ENCODE peak calls at places on chromosomes 7 and 10, in four cellular contexts. One of them, this sample, is unnamed.
A peak's percentile ranks its signal among the peaks of the same experiment; 100 is the strongest.

GRCh38 chr10:65838811-65839210 is 1087.0 kb upstream of the LRRTM3 start:
- DNase-seq in prostate gland: no peak
- DNase-seq in upper lobe of right lung: no peak
- DNase-seq in sigmoid colon: no peak
- DNase-seq in this sample: no peak

GRCh38 chr10:3477683-3478082 is 305.1 kb upstream of the PITRM1 start:
- DNase-seq in prostate gland: no peak
- DNase-seq in upper lobe of right lung: no peak
- DNase-seq in sigmoid colon: no peak
- DNase-seq in this sample: no peak

GRCh38 chr10:117112220-117112619 is 25.9 kb downstream of the VAX1 start:
- DNase-seq in sigmoid colon: no peak
- DNase-seq in upper lobe of right lung: no peak
- DNase-seq in prostate gland: no peak
- DNase-seq in this sample: no peak

GRCh38 chr7:155129186-155129585 is 59.1 kb downstream of the HTR5A start:
- DNase-seq in prostate gland: no peak
- DNase-seq in upper lobe of right lung: no peak
- DNase-seq in sigmoid colon: no peak
- DNase-seq in this sample: no peak

GRCh38 chr10:130812381-130813148 is 499.0 kb downstream of the TCERG1L start:
- DNase-seq in sigmoid colon: no peak
- DNase-seq in prostate gland: no peak
- DNase-seq in upper lobe of right lung: peak; percentile 36
- DNase-seq in this sample: no peak

GRCh38 chr7:84568786-84569185 is 374.2 kb upstream of the SEMA3A start:
- DNase-seq in sigmoid colon: no peak
- DNase-seq in upper lobe of right lung: no peak
- DNase-seq in prostate gland: no peak
- DNase-seq in this sample: no peak

GRCh38 chr7:128217972-128218652 is 23.0 kb upstream of the LEP start:
- DNase-seq in upper lobe of right lung: no peak
- DNase-seq in prostate gland: no peak
- DNase-seq in sigmoid colon: peak; percentile 38
- DNase-seq in this sample: no peak

GRCh38 chr10:95296764-95297163 is 6.0 kb upstream of the PDLIM1 start:
- DNase-seq in upper lobe of right lung: no peak
- DNase-seq in sigmoid colon: no peak
- DNase-seq in prostate gland: no peak
- DNase-seq in this sample: no peak

GRCh38 chr7:158040199-158040598 is 547.4 kb downstream of the PTPRN2 start:
- DNase-seq in prostate gland: no peak
- DNase-seq in sigmoid colon: no peak
- DNase-seq in upper lobe of right lung: peak; percentile 6
- DNase-seq in this sample: no peak

GRCh38 chr7:158044156-158044823 is 543.3 kb downstream of the PTPRN2 start:
- DNase-seq in prostate gland: no peak
- DNase-seq in sigmoid colon: peak; percentile 40
- DNase-seq in upper lobe of right lung: peak; percentile 58
- DNase-seq in this sample: no peak

GRCh38 chr7:158039270-158039669 is 548.4 kb downstream of the PTPRN2 start:
- DNase-seq in upper lobe of right lung: peak; percentile 1
- DNase-seq in sigmoid colon: no peak
- DNase-seq in prostate gland: no peak
- DNase-seq in this sample: no peak

GRCh38 chr7:158043461-158044155 is 544.0 kb downstream of the PTPRN2 start:
- DNase-seq in prostate gland: no peak
- DNase-seq in upper lobe of right lung: peak; percentile 53
- DNase-seq in sigmoid colon: peak; percentile 57
- DNase-seq in this sample: no peak

GRCh38 chr7:158042156-158042880 is 545.3 kb downstream of the PTPRN2 start:
- DNase-seq in sigmoid colon: peak; percentile 40
- DNase-seq in upper lobe of right lung: peak; percentile 33
- DNase-seq in prostate gland: no peak
- DNase-seq in this sample: no peak
- H3K4me3 ChIP-seq in sigmoid colon: no peak overlapping the region
- H3K4me3 ChIP-seq in upper lobe of right lung: no peak overlapping the region
- H3K4me3 ChIP-seq in prostate gland: no peak overlapping the region
- H3K4me3 ChIP-seq in this sample: no peak overlapping the region

GRCh38 chr7:152383341-152384234 is 52.2 kb downstream of the KMT2C start:
- DNase-seq in upper lobe of right lung: no peak
- DNase-seq in prostate gland: no peak
- DNase-seq in sigmoid colon: no peak
- DNase-seq in this sample: no peak

DNA sequence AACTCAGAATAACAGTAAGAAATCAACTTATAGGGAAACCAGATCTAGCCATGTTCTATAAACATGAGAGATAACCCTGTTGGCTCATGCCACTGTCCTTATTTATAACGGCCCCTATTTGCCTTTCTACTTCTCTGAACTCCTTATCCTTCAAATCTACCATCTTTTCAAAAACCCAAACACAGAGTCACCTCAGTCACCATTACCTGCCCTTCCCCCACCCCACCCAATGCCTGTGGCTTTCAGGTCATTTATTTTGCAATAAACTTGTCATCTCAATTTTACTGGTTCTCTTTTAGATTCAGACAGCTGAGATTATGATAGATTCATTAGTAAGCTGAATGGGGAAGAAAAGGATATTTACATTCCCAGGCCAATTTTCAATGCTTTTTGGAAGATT is 53.6 kb downstream of the KMT2C start:
- DNase-seq in prostate gland: no peak
- DNase-seq in sigmoid colon: no peak
- DNase-seq in upper lobe of right lung: no peak
- DNase-seq in this sample: no peak
- H3K27ac ChIP-seq in prostate gland: no peak overlapping the region
- H3K27ac ChIP-seq in sigmoid colon: no peak overlapping the region
- H3K27ac ChIP-seq in upper lobe of right lung: no peak overlapping the region
- H3K27ac ChIP-seq in this sample: no peak overlapping the region

GRCh38 chr7:95794917-95795515 is 22.7 kb downstream of the DYNC1I1 start:
- DNase-seq in upper lobe of right lung: no peak
- DNase-seq in prostate gland: no peak
- DNase-seq in sigmoid colon: no peak
- DNase-seq in this sample: no peak

GRCh38 chr7:95796617-95797016 is 24.3 kb downstream of the DYNC1I1 start:
- DNase-seq in upper lobe of right lung: no peak
- DNase-seq in sigmoid colon: no peak
- DNase-seq in prostate gland: no peak
- DNase-seq in this sample: no peak

GRCh38 chr7:95793658-95794057 is 21.3 kb downstream of the DYNC1I1 start:
- DNase-seq in upper lobe of right lung: no peak
- DNase-seq in sigmoid colon: no peak
- DNase-seq in prostate gland: no peak
- DNase-seq in this sample: no peak

GRCh38 chr7:95800787-95801186 is 28.4 kb downstream of the DYNC1I1 start:
- DNase-seq in prostate gland: no peak
- DNase-seq in sigmoid colon: no peak
- DNase-seq in upper lobe of right lung: no peak
- DNase-seq in this sample: no peak

DNA sequence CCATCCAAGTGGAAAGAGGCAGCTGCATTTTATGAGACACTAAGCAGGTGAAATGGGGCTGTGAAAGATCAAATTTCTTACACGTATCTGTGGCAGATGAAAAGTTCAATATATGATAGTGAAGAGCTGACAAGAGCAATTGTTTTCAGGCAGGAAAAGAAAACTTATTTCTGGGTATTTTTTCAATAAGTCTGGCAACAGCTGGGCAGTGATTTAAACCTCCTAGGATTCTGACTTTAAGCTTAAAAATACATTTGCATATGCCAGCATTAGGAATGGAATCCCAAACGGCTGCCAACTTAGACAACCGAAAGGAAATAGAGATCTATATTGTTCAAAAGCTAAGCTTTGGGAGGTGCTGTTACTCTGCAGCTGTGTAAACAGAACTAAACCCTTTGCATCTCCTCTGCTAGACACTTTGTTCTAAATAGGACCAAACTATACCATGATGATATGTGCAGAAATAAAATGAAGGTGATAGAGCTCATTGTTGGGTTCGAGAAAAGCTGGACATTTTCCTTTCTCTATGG is 26.1 kb downstream of the DYNC1I1 start:
- DNase-seq in prostate gland: no peak
- DNase-seq in upper lobe of right lung: no peak
- DNase-seq in sigmoid colon: no peak
- DNase-seq in this sample: no peak
- TF ChIP-seq CTCF in prostate gland: no peak
- TF ChIP-seq CTCF in upper lobe of right lung: no peak
- TF ChIP-seq CTCF in sigmoid colon: no peak
- TF ChIP-seq CTCF in this sample: no peak

GRCh38 chr7:140640060-140640611 is 477 bp downstream of the DENND2A start:
- DNase-seq in upper lobe of right lung: peak; percentile 69
- DNase-seq in prostate gland: no peak
- DNase-seq in sigmoid colon: peak; percentile 80
- DNase-seq in this sample: peak; percentile 55
- H3K4me3 ChIP-seq in upper lobe of right lung: peak overlapping the region; percentile 62
- H3K4me3 ChIP-seq in prostate gland: peak overlapping the region; percentile 51
- H3K4me3 ChIP-seq in sigmoid colon: peak overlapping the region; percentile 48
- H3K4me3 ChIP-seq in this sample: peak overlapping the region; percentile 59

DNA sequence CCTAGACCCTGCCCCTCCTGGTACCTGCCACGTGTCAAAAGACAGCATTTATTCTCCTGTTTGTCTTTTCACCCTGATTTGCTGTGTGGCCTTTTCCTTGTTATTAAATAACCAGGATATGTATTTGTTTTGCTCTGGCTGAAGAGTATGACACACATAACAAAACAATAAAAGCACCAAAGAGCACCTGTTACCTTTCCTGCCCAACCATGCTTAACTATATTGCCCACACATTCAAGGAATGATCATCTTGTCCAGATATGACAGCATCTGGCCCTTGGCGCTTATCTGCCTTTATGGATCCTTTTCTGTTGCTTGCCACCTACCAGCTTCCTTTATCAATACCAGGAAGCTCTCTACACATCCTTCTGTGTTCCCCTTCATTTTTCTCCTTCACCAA is 357.7 kb downstream of the FGFR2 start:
- DNase-seq in sigmoid colon: no peak
- DNase-seq in prostate gland: no peak
- DNase-seq in upper lobe of right lung: no peak
- DNase-seq in this sample: no peak
- H3K27ac ChIP-seq in sigmoid colon: no peak overlapping the region
- H3K27ac ChIP-seq in prostate gland: no peak overlapping the region
- H3K27ac ChIP-seq in upper lobe of right lung: no peak overlapping the region
- H3K27ac ChIP-seq in this sample: no peak overlapping the region

DNA sequence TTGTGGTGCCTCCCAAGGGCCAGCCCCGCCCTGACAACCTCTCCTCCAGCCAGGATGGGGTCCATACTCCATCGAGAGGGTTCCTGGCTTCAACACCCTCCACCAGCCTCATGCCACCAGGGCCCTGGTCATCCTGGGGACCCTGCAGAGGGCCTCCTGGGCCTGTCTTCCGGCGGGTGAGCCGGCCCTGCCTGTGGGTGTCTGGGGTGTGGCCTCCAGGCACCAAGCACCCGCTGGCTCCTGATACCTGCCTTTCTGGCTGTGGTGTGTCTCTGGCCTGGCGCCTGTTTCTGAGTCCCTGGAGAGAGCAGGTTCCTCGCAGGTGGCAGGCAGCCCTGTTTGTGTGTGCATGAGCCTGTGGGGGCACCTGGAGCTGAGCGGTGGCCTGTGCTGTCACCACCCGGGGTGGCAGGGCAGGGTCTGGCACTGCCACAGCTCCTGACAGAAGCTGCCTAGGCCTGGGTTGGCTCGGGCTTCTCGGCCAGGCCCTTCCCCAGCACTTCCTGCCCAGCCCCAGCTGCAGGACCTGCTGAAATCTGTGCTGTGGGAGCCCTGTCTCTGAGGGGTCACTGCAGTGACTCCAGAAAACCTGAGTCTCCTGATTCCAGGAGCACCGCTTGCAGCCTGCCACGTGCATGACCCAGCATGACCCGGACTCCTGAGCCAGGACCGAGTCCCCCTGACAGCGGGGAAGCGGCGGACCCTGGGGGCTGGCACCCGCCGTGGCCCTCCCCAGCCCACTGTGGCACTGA is 18.4 kb downstream of the ADAM8 start:
- DNase-seq in upper lobe of right lung: peak; percentile 87
- DNase-seq in prostate gland: peak; percentile 83
- DNase-seq in sigmoid colon: no peak
- DNase-seq in this sample: peak; percentile 82
- TF ChIP-seq CTCF in upper lobe of right lung: no peak
- TF ChIP-seq CTCF in prostate gland: no peak
- TF ChIP-seq CTCF in sigmoid colon: no peak
- TF ChIP-seq CTCF in this sample: no peak

DNA sequence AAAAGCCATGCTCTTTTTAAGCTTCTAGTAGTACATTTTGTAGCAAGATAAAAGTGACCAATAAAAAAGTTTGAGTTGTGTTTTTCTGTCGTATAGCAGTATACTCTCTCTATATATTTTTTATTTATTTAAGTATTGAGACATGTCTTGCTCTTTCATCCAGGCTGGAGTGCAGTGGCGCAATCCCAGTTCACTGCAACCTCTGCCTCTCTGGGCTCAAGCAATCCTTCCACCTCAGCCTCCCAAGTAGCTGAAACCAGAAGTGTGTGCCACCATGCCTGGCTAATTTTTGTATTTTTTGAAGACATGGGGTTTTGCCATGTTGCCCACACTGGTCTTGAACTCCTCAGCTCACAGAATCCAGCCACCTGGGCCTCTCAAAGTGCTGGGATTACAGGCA is 2.8 kb downstream of the SUGCT start:
- DNase-seq in sigmoid colon: no peak
- DNase-seq in prostate gland: no peak
- DNase-seq in upper lobe of right lung: no peak
- DNase-seq in this sample: no peak
- H3K4me3 ChIP-seq in sigmoid colon: no peak overlapping the region
- H3K4me3 ChIP-seq in prostate gland: no peak overlapping the region
- H3K4me3 ChIP-seq in upper lobe of right lung: no peak overlapping the region
- H3K4me3 ChIP-seq in this sample: no peak overlapping the region

DNA sequence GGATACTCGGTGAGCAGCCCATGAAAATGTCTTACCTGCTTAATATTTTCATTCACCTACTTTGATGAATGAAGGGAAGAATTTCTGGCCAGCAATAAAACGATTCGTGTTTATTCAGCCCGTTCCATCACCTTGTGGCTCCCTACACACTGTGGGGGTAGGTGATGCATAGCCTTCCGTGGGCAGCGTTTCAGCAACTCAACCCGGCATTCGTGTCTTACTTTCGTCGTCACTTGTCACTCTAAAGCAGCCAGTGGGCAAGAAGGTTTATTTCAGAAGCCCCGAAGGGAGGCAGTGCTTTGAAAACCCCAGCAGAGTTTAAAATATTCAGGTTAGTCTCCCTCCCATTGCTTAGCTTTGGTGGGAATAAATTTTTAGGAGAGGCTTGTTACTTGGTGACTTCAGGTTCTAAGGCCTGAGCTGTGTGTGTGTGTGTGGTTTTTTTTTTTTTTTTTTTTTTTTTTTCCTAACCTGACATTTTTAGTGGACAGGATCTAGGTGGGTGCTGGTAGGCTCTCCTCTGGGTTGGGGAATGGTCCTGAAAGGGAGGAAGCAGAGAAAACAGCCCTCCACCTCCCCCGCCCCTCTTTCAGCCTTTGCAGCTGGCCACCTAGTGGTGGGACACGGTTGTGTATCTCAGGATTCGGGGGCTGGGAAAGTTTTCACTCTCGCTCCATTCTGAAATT is 1.8 kb downstream of the GRK5 start:
- DNase-seq in upper lobe of right lung: peak; percentile 69
- DNase-seq in sigmoid colon: peak; percentile 86
- DNase-seq in prostate gland: no peak
- DNase-seq in this sample: peak; percentile 70
- H3K27ac ChIP-seq in upper lobe of right lung: peak overlapping the region; percentile 84
- H3K27ac ChIP-seq in sigmoid colon: peak overlapping the region; percentile 99
- H3K27ac ChIP-seq in prostate gland: peak overlapping the region; percentile 94
- H3K27ac ChIP-seq in this sample: peak overlapping the region; percentile 84

GRCh38 chr7:77479536-77480088 is 57.5 kb upstream of the PTPN12 start:
- DNase-seq in upper lobe of right lung: no peak
- DNase-seq in sigmoid colon: no peak
- DNase-seq in prostate gland: peak; percentile 51
- DNase-seq in this sample: no peak
- TF ChIP-seq CTCF in upper lobe of right lung: no peak
- TF ChIP-seq CTCF in sigmoid colon: no peak
- TF ChIP-seq CTCF in prostate gland: no peak
- TF ChIP-seq CTCF in this sample: no peak